ENCODE peak calls at places on chromosome 3, in five cellular contexts. One of them, this sample, is unnamed.

GRCh38 chr3:185784317-185784716 is 40.5 kb downstream of the IGF2BP2 start:
- DNase-seq in neural progenitor cell: no peak
- DNase-seq in stimulated activated CD4-positive, alpha-beta T cell treated with anti-CD3 and anti-CD28 coated beads, Interleukin-4, amount 100 ng/mL, for 4 hours: no peak
- DNase-seq in esophagus squamous epithelium: no peak
- DNase-seq in CD8-positive, alpha-beta memory T cell: no peak
- DNase-seq in this sample: no peak

GRCh38 chr3:13411186-13411860 is 8.8 kb downstream of the NUP210 start:
- DNase-seq in CD8-positive, alpha-beta memory T cell: no peak
- DNase-seq in neural progenitor cell: no peak
- DNase-seq in esophagus squamous epithelium: no peak
- DNase-seq in stimulated activated CD4-positive, alpha-beta T cell treated with anti-CD3 and anti-CD28 coated beads, Interleukin-4, amount 100 ng/mL, for 4 hours: no peak
- DNase-seq in this sample: no peak

GRCh38 chr3:55476515-55476914 is 10.6 kb downstream of the WNT5A start:
- DNase-seq in esophagus squamous epithelium: no peak
- DNase-seq in CD8-positive, alpha-beta memory T cell: no peak
- DNase-seq in neural progenitor cell: no peak
- DNase-seq in stimulated activated CD4-positive, alpha-beta T cell treated with anti-CD3 and anti-CD28 coated beads, Interleukin-4, amount 100 ng/mL, for 4 hours: no peak
- DNase-seq in this sample: no peak

GRCh38 chr3:53083949-53084309 is 38.1 kb upstream of the SFMBT1 start:
- DNase-seq in neural progenitor cell: no peak
- DNase-seq in stimulated activated CD4-positive, alpha-beta T cell treated with anti-CD3 and anti-CD28 coated beads, Interleukin-4, amount 100 ng/mL, for 4 hours: no peak
- DNase-seq in esophagus squamous epithelium: no peak
- DNase-seq in CD8-positive, alpha-beta memory T cell: no peak
- DNase-seq in this sample: no peak

GRCh38 chr3:13308406-13308805 is 111.7 kb downstream of the NUP210 start:
- DNase-seq in esophagus squamous epithelium: no peak
- DNase-seq in stimulated activated CD4-positive, alpha-beta T cell treated with anti-CD3 and anti-CD28 coated beads, Interleukin-4, amount 100 ng/mL, for 4 hours: no peak
- DNase-seq in CD8-positive, alpha-beta memory T cell: no peak
- DNase-seq in neural progenitor cell: peak; percentile 67
- DNase-seq in this sample: no peak

GRCh38 chr3:88150371-88150770 is 612 bp downstream of the C3orf38 start:
- DNase-seq in neural progenitor cell: no peak
- DNase-seq in esophagus squamous epithelium: no peak
- DNase-seq in CD8-positive, alpha-beta memory T cell: no peak
- DNase-seq in stimulated activated CD4-positive, alpha-beta T cell treated with anti-CD3 and anti-CD28 coated beads, Interleukin-4, amount 100 ng/mL, for 4 hours: peak; percentile 28
- DNase-seq in this sample: no peak

GRCh38 chr3:53219897-53220483 is 35.8 kb downstream of the TKT start:
- DNase-seq in neural progenitor cell: peak; percentile 90
- DNase-seq in esophagus squamous epithelium: peak; percentile 18
- DNase-seq in CD8-positive, alpha-beta memory T cell: peak; percentile 56
- DNase-seq in stimulated activated CD4-positive, alpha-beta T cell treated with anti-CD3 and anti-CD28 coated beads, Interleukin-4, amount 100 ng/mL, for 4 hours: peak; percentile 55
- DNase-seq in this sample: peak; percentile 75

GRCh38 chr3:66555214-66555844 is 54.5 kb upstream of the LRIG1 start:
- DNase-seq in stimulated activated CD4-positive, alpha-beta T cell treated with anti-CD3 and anti-CD28 coated beads, Interleukin-4, amount 100 ng/mL, for 4 hours: no peak
- DNase-seq in esophagus squamous epithelium: no peak
- DNase-seq in neural progenitor cell: no peak
- DNase-seq in CD8-positive, alpha-beta memory T cell: no peak
- DNase-seq in this sample: no peak

GRCh38 chr3:187264946-187265345 is 26.6 kb downstream of the MASP1 start:
- DNase-seq in stimulated activated CD4-positive, alpha-beta T cell treated with anti-CD3 and anti-CD28 coated beads, Interleukin-4, amount 100 ng/mL, for 4 hours: no peak
- DNase-seq in esophagus squamous epithelium: no peak
- DNase-seq in CD8-positive, alpha-beta memory T cell: no peak
- DNase-seq in neural progenitor cell: no peak
- DNase-seq in this sample: no peak

GRCh38 chr3:184636774-184637316 is 75.0 kb downstream of the MAGEF1 start:
- DNase-seq in esophagus squamous epithelium: no peak
- DNase-seq in CD8-positive, alpha-beta memory T cell: no peak
- DNase-seq in neural progenitor cell: peak; percentile 46
- DNase-seq in stimulated activated CD4-positive, alpha-beta T cell treated with anti-CD3 and anti-CD28 coated beads, Interleukin-4, amount 100 ng/mL, for 4 hours: peak; percentile 24
- DNase-seq in this sample: no peak

GRCh38 chr3:115436767-115437301 is 186.5 kb upstream of the GAP43 start:
- DNase-seq in stimulated activated CD4-positive, alpha-beta T cell treated with anti-CD3 and anti-CD28 coated beads, Interleukin-4, amount 100 ng/mL, for 4 hours: no peak
- DNase-seq in CD8-positive, alpha-beta memory T cell: no peak
- DNase-seq in neural progenitor cell: peak; percentile 18
- DNase-seq in esophagus squamous epithelium: no peak
- DNase-seq in this sample: no peak

GRCh38 chr3:186054481-186055399 is 54.1 kb downstream of the ETV5 start:
- DNase-seq in CD8-positive, alpha-beta memory T cell: no peak
- DNase-seq in stimulated activated CD4-positive, alpha-beta T cell treated with anti-CD3 and anti-CD28 coated beads, Interleukin-4, amount 100 ng/mL, for 4 hours: no peak
- DNase-seq in neural progenitor cell: no peak
- DNase-seq in esophagus squamous epithelium: no peak
- DNase-seq in this sample: no peak

GRCh38 chr3:120094776-120095225 is 554 bp upstream of the GSK3B start:
- DNase-seq in stimulated activated CD4-positive, alpha-beta T cell treated with anti-CD3 and anti-CD28 coated beads, Interleukin-4, amount 100 ng/mL, for 4 hours: no peak
- DNase-seq in CD8-positive, alpha-beta memory T cell: peak; percentile 100
- DNase-seq in neural progenitor cell: peak; percentile 99
- DNase-seq in esophagus squamous epithelium: peak; percentile 99
- DNase-seq in this sample: peak; percentile 87

GRCh38 chr3:111072016-111072891 is 638 bp downstream of the NECTIN3 start:
- DNase-seq in neural progenitor cell: peak; percentile 64
- DNase-seq in esophagus squamous epithelium: no peak
- DNase-seq in CD8-positive, alpha-beta memory T cell: peak; percentile 5
- DNase-seq in stimulated activated CD4-positive, alpha-beta T cell treated with anti-CD3 and anti-CD28 coated beads, Interleukin-4, amount 100 ng/mL, for 4 hours: peak; percentile 8
- DNase-seq in this sample: peak; percentile 19

GRCh38 chr3:105253225-105253624 is 113.5 kb upstream of the ALCAM start:
- DNase-seq in stimulated activated CD4-positive, alpha-beta T cell treated with anti-CD3 and anti-CD28 coated beads, Interleukin-4, amount 100 ng/mL, for 4 hours: no peak
- DNase-seq in esophagus squamous epithelium: no peak
- DNase-seq in CD8-positive, alpha-beta memory T cell: no peak
- DNase-seq in neural progenitor cell: peak; percentile 38
- DNase-seq in this sample: no peak

GRCh38 chr3:107206141-107206540 is 171.1 kb upstream of the CCDC54 start:
- DNase-seq in CD8-positive, alpha-beta memory T cell: no peak
- DNase-seq in esophagus squamous epithelium: no peak
- DNase-seq in stimulated activated CD4-positive, alpha-beta T cell treated with anti-CD3 and anti-CD28 coated beads, Interleukin-4, amount 100 ng/mL, for 4 hours: no peak
- DNase-seq in neural progenitor cell: peak; percentile 72
- DNase-seq in this sample: no peak

GRCh38 chr3:61497463-61497862 is 63.9 kb upstream of the PTPRG start:
- DNase-seq in CD8-positive, alpha-beta memory T cell: no peak
- DNase-seq in stimulated activated CD4-positive, alpha-beta T cell treated with anti-CD3 and anti-CD28 coated beads, Interleukin-4, amount 100 ng/mL, for 4 hours: no peak
- DNase-seq in neural progenitor cell: no peak
- DNase-seq in esophagus squamous epithelium: no peak
- DNase-seq in this sample: no peak

GRCh38 chr3:50147447-50147846 is 7.7 kb upstream of the SEMA3F start:
- DNase-seq in stimulated activated CD4-positive, alpha-beta T cell treated with anti-CD3 and anti-CD28 coated beads, Interleukin-4, amount 100 ng/mL, for 4 hours: no peak
- DNase-seq in CD8-positive, alpha-beta memory T cell: no peak
- DNase-seq in esophagus squamous epithelium: no peak
- DNase-seq in neural progenitor cell: no peak
- DNase-seq in this sample: no peak

GRCh38 chr3:46942079-46942478 is 34.5 kb downstream of the CCDC12 start:
- DNase-seq in neural progenitor cell: no peak
- DNase-seq in stimulated activated CD4-positive, alpha-beta T cell treated with anti-CD3 and anti-CD28 coated beads, Interleukin-4, amount 100 ng/mL, for 4 hours: no peak
- DNase-seq in CD8-positive, alpha-beta memory T cell: no peak
- DNase-seq in esophagus squamous epithelium: no peak
- DNase-seq in this sample: no peak

GRCh38 chr3:58386966-58387365 is 46.7 kb downstream of the PDHB start:
- DNase-seq in esophagus squamous epithelium: no peak
- DNase-seq in CD8-positive, alpha-beta memory T cell: no peak
- DNase-seq in stimulated activated CD4-positive, alpha-beta T cell treated with anti-CD3 and anti-CD28 coated beads, Interleukin-4, amount 100 ng/mL, for 4 hours: no peak
- DNase-seq in neural progenitor cell: no peak
- DNase-seq in this sample: no peak

GRCh38 chr3:175732053-175732452 is 872.9 kb downstream of the NAALADL2 start:
- DNase-seq in stimulated activated CD4-positive, alpha-beta T cell treated with anti-CD3 and anti-CD28 coated beads, Interleukin-4, amount 100 ng/mL, for 4 hours: no peak
- DNase-seq in neural progenitor cell: no peak
- DNase-seq in CD8-positive, alpha-beta memory T cell: no peak
- DNase-seq in esophagus squamous epithelium: no peak
- DNase-seq in this sample: no peak

GRCh38 chr3:148036331-148036881 is 627.2 kb downstream of the ZIC1 start:
- DNase-seq in esophagus squamous epithelium: no peak
- DNase-seq in neural progenitor cell: no peak
- DNase-seq in stimulated activated CD4-positive, alpha-beta T cell treated with anti-CD3 and anti-CD28 coated beads, Interleukin-4, amount 100 ng/mL, for 4 hours: no peak
- DNase-seq in CD8-positive, alpha-beta memory T cell: no peak
- DNase-seq in this sample: no peak

GRCh38 chr3:58722526-58722925 is 56.0 kb upstream of the FAM3D start:
- DNase-seq in esophagus squamous epithelium: no peak
- DNase-seq in CD8-positive, alpha-beta memory T cell: no peak
- DNase-seq in neural progenitor cell: no peak
- DNase-seq in stimulated activated CD4-positive, alpha-beta T cell treated with anti-CD3 and anti-CD28 coated beads, Interleukin-4, amount 100 ng/mL, for 4 hours: no peak
- DNase-seq in this sample: no peak

GRCh38 chr3:69724722-69725435 is 14.4 kb upstream of the MITF start:
- DNase-seq in esophagus squamous epithelium: no peak
- DNase-seq in CD8-positive, alpha-beta memory T cell: no peak
- DNase-seq in neural progenitor cell: no peak
- DNase-seq in stimulated activated CD4-positive, alpha-beta T cell treated with anti-CD3 and anti-CD28 coated beads, Interleukin-4, amount 100 ng/mL, for 4 hours: no peak
- DNase-seq in this sample: no peak

GRCh38 chr3:119779731-119780383 is 2.0 kb upstream of the NR1I2 start:
- DNase-seq in stimulated activated CD4-positive, alpha-beta T cell treated with anti-CD3 and anti-CD28 coated beads, Interleukin-4, amount 100 ng/mL, for 4 hours: no peak
- DNase-seq in CD8-positive, alpha-beta memory T cell: no peak
- DNase-seq in esophagus squamous epithelium: no peak
- DNase-seq in neural progenitor cell: no peak
- DNase-seq in this sample: no peak

GRCh38 chr3:28247286-28247685 is 5.9 kb downstream of the CMC1 start:
- DNase-seq in esophagus squamous epithelium: no peak
- DNase-seq in stimulated activated CD4-positive, alpha-beta T cell treated with anti-CD3 and anti-CD28 coated beads, Interleukin-4, amount 100 ng/mL, for 4 hours: no peak
- DNase-seq in CD8-positive, alpha-beta memory T cell: no peak
- DNase-seq in neural progenitor cell: no peak
- DNase-seq in this sample: no peak

GRCh38 chr3:130582457-130583155 is 65.6 kb downstream of the COL6A6 start:
- DNase-seq in neural progenitor cell: no peak
- DNase-seq in CD8-positive, alpha-beta memory T cell: no peak
- DNase-seq in stimulated activated CD4-positive, alpha-beta T cell treated with anti-CD3 and anti-CD28 coated beads, Interleukin-4, amount 100 ng/mL, for 4 hours: no peak
- DNase-seq in esophagus squamous epithelium: no peak
- DNase-seq in this sample: no peak

GRCh38 chr3:141788147-141788546 is 24.9 kb downstream of the GRK7 start:
- DNase-seq in CD8-positive, alpha-beta memory T cell: no peak
- DNase-seq in stimulated activated CD4-positive, alpha-beta T cell treated with anti-CD3 and anti-CD28 coated beads, Interleukin-4, amount 100 ng/mL, for 4 hours: no peak
- DNase-seq in neural progenitor cell: no peak
- DNase-seq in esophagus squamous epithelium: no peak
- DNase-seq in this sample: no peak

GRCh38 chr3:4656059-4656458 is 162.9 kb downstream of the ITPR1 start:
- DNase-seq in neural progenitor cell: peak; percentile 87
- DNase-seq in CD8-positive, alpha-beta memory T cell: no peak
- DNase-seq in stimulated activated CD4-positive, alpha-beta T cell treated with anti-CD3 and anti-CD28 coated beads, Interleukin-4, amount 100 ng/mL, for 4 hours: no peak
- DNase-seq in esophagus squamous epithelium: no peak
- DNase-seq in this sample: no peak

GRCh38 chr3:135516143-135516542 is 449.4 kb upstream of the PPP2R3A start:
- DNase-seq in neural progenitor cell: peak; percentile 49
- DNase-seq in CD8-positive, alpha-beta memory T cell: no peak
- DNase-seq in stimulated activated CD4-positive, alpha-beta T cell treated with anti-CD3 and anti-CD28 coated beads, Interleukin-4, amount 100 ng/mL, for 4 hours: no peak
- DNase-seq in esophagus squamous epithelium: no peak
- DNase-seq in this sample: no peak

GRCh38 chr3:183158552-183159006 is 4.0 kb downstream of the LAMP3 start:
- DNase-seq in esophagus squamous epithelium: no peak
- DNase-seq in CD8-positive, alpha-beta memory T cell: no peak
- DNase-seq in stimulated activated CD4-positive, alpha-beta T cell treated with anti-CD3 and anti-CD28 coated beads, Interleukin-4, amount 100 ng/mL, for 4 hours: peak; percentile 59
- DNase-seq in neural progenitor cell: no peak
- DNase-seq in this sample: no peak

GRCh38 chr3:64546856-64547255 is 140.9 kb downstream of the ADAMTS9 start:
- DNase-seq in neural progenitor cell: peak; percentile 64
- DNase-seq in CD8-positive, alpha-beta memory T cell: no peak
- DNase-seq in esophagus squamous epithelium: no peak
- DNase-seq in stimulated activated CD4-positive, alpha-beta T cell treated with anti-CD3 and anti-CD28 coated beads, Interleukin-4, amount 100 ng/mL, for 4 hours: no peak
- DNase-seq in this sample: no peak

GRCh38 chr3:99960123-99960878 is 142.6 kb downstream of the CMSS1 start:
- DNase-seq in esophagus squamous epithelium: no peak
- DNase-seq in stimulated activated CD4-positive, alpha-beta T cell treated with anti-CD3 and anti-CD28 coated beads, Interleukin-4, amount 100 ng/mL, for 4 hours: no peak
- DNase-seq in CD8-positive, alpha-beta memory T cell: no peak
- DNase-seq in neural progenitor cell: no peak
- DNase-seq in this sample: no peak

GRCh38 chr3:170421147-170421641 is 2.5 kb downstream of the CLDN11 start:
- DNase-seq in stimulated activated CD4-positive, alpha-beta T cell treated with anti-CD3 and anti-CD28 coated beads, Interleukin-4, amount 100 ng/mL, for 4 hours: no peak
- DNase-seq in neural progenitor cell: peak; percentile 20
- DNase-seq in CD8-positive, alpha-beta memory T cell: no peak
- DNase-seq in esophagus squamous epithelium: no peak
- DNase-seq in this sample: no peak